ENCODE peak calls at places on chromosomes 16 and 17, in five cellular contexts. V, K, G, Q and C are unnamed samples.

GRCh38 chr16:58652741-58653140 is 23.1 kb upstream of the CNOT1 start:
- DNase-seq in V (peak; percentile 35), K (peak; percentile 62), G (no peak), Q (peak; percentile 57), C (no peak)

GRCh38 chr17:35236821-35237220 is 6.1 kb upstream of the SLFN5 start:
- DNase-seq in V (no peak), K (no peak), G (no peak), Q (no peak), C (no peak)

GRCh38 chr16:85689285-85689949 is 663 bp upstream of the GINS2 start:
- DNase-seq in V (no peak), K (no peak), G (no peak), Q (no peak), C (no peak)

GRCh38 chr17:73544333-73544732 is 99.9 kb downstream of the SDK2 start:
- DNase-seq in V (no peak), K (no peak), G (no peak), Q (no peak), C (no peak)

GRCh38 chr16:25413133-25413532 is 155.5 kb upstream of the ZKSCAN2 start:
- DNase-seq in V (no peak), K (no peak), G (no peak), Q (no peak), C (no peak)

GRCh38 chr17:28741358-28742349 is 2.2 kb upstream of the TRAF4 start:
- DNase-seq in V (no peak), K (no peak), G (no peak), Q (no peak), C (peak; percentile 20)

GRCh38 chr16:19265531-19265930 is 20.0 kb upstream of the CLEC19A start:
- DNase-seq in V (no peak), K (no peak), G (no peak), Q (no peak), C (no peak)

GRCh38 chr17:56231693-56232092 is 78.4 kb downstream of the ANKFN1 start:
- DNase-seq in V (no peak), K (no peak), G (no peak), Q (no peak), C (no peak)

GRCh38 chr17:31309525-31309924 is 4.3 kb downstream of the EVI2B start:
- DNase-seq in V (no peak), K (no peak), G (peak; percentile 65), Q (no peak), C (no peak)

GRCh38 chr17:34300652-34301390 is 15.3 kb downstream of the CCL11 start:
- DNase-seq in V (no peak), K (no peak), G (no peak), Q (no peak), C (no peak)

GRCh38 chr17:50532452-50533024 is at the start of gene EPN3:
- DNase-seq in V (no peak), K (peak; percentile 78), G (no peak), Q (no peak), C (no peak)

DNA sequence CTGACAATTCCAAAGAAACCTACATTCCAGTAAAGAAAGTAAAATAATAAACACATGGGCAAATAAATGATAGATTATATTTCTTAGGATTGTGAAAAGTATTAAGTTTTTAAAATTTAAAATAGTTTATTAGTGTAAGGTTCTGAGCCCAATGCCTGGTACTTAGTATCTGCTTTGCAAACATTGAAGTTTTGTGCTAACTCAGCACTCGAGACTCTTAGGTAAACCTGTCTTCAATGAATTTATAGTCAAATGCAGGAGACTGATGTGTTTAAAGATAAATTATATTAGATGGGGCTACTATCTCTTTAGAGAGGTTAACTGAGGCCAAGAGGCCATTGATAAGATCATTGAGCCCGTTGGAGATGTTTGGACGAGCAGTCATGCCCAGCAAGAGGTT is 138.3 kb upstream of the SALL1 start:
- DNase-seq in V (no peak), K (no peak), G (no peak), Q (no peak), C (no peak)
- TF ChIP-seq CEBPB in V (no peak), K (no peak), G (no peak), Q (no peak), C (no peak)

GRCh38 chr17:76700290-76700626 is 10.5 kb downstream of the MXRA7 start:
- DNase-seq in V (no peak), K (no peak), G (no peak), Q (no peak), C (no peak)
- TF ChIP-seq CHD2 in V (no peak), K (no peak), G (no peak), Q (no peak), C (no peak)

GRCh38 chr17:48571826-48572417 is 6.2 kb downstream of the HOXB4 start:
- DNase-seq in V (no peak), K (no peak), G (no peak), Q (no peak), C (no peak)
- H3K4me1 ChIP-seq in V (peaks cover 17% of the 10 kb centered on the region), K (no peaks in the 10 kb centered on the region), G (peaks cover 9% of the 10 kb centered on the region), Q (no peaks in the 10 kb centered on the region), C (peaks cover 49% of the 10 kb centered on the region)

DNA sequence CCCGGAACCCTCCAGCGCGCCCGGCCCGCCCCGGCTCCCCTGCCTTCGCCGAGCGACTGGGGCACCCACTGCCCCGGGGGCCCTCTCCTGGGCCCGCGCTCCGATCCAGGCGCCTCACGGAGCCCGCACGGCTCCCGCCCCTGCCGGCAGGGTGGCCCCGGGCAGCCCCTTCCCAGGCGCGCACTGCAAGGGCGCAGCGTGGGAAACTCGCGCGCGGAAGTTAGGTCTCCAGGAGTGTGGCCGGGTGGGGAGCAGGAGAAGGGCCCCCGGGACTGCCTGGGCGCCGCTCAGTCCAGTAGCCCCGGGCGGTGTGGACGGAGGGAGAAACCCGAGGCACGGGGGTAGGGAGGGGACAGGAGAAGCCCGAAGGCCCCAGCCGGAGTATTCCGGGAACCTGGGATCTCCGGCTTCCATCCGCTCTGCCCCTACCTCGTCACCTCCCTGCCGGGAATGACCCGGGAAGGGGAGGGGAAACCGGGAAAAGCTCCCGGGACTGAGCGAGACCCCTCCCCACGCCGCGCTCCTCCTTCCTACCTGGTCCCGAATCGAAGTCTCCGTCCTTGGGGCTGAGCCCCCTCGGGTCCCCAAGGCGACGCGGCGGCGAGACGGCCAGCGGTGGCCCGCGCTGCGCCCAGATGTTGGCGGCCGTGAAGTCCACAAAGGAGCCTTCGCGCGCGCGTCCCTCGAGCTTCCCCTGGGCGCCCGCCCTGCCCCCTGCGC is 501 bp downstream of the SOCS3 start:
- DNase-seq in V (peak; percentile 64), K (peak; percentile 68), G (no peak), Q (no peak), C (peak; percentile 60)
- TF ChIP-seq CEBPB in V (no peak), K (no peak), G (no peak), Q (no peak), C (no peak)

DNA sequence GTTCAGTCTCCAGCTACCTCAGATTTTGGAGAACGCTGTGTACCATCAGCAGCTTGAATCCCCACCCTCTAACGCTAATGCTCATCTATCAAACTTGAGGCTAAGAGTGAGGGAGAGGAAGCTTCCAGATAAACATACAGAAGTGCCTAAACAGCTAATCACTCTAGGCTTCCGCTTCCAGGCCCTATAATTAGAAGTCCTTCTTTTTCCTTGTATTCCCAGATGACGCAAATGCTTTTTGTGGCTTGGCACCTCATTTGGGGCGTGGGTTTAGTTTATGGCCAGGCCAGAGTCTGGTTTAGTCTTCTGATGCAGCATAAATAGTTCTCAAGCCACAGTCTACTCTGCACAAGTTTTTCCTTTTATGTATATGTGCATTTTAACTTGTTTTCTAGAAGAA is 263.4 kb downstream of the BCAS3 start:
- DNase-seq in V (no peak), K (no peak), G (no peak), Q (no peak), C (no peak)
- TF ChIP-seq CHD2 in V (no peak), K (no peak), G (no peak), Q (no peak), C (no peak)

GRCh38 chr17:19262650-19263620 is 25.8 kb downstream of the EPN2 start:
- DNase-seq in V (no peak), K (no peak), G (no peak), Q (no peak), C (no peak)
- H3K4me1 ChIP-seq in V (peaks cover 16% of the 10 kb centered on the region), K (peaks cover 3% of the 10 kb centered on the region), G (no peaks in the 10 kb centered on the region), Q (no peaks in the 10 kb centered on the region), C (no peaks in the 10 kb centered on the region)

GRCh38 chr17:49456172-49456965 is 38.7 kb upstream of the NGFR start:
- DNase-seq in V (no peak), K (no peak), G (no peak), Q (no peak), C (no peak)

GRCh38 chr17:49450735-49451134 is 36.1 kb upstream of the PHB1 start:
- DNase-seq in V (no peak), K (no peak), G (no peak), Q (no peak), C (no peak)

GRCh38 chr17:49455226-49455968 is 39.7 kb upstream of the NGFR start:
- DNase-seq in V (no peak), K (no peak), G (no peak), Q (no peak), C (no peak)

GRCh38 chr17:49452173-49452572 is 37.5 kb upstream of the PHB1 start:
- DNase-seq in V (no peak), K (no peak), G (no peak), Q (no peak), C (peak; percentile 78)

DNA sequence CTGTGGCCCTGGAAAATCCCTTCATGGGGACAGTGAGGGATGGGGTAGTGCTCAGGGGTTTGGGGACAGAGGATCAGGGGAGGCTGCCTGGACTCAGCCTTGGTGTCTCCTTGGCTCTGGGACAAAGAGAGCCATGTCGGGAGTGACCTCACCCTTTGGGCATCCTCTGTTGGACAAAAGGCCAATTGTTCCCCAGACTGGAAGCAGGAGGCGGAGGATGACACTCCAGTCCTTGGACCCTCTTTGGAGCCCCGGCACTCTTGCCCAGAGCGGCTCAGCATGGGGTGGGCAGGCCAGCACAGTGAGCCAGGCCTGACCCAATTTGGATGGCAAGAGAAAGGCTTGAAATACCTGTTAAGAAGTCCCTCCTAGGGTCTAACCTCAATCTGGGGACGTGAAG is 39.4 kb upstream of the PHB1 start:
- DNase-seq in V (peak; percentile 17), K (no peak), G (no peak), Q (peak; percentile 95), C (no peak)
- TF ChIP-seq CEBPB in V (no peak), K (no peak), G (no peak), Q (no peak), C (no peak)

GRCh38 chr17:18267927-18268711 is 7.7 kb downstream of the MIEF2 start:
- DNase-seq in V (no peak), K (no peak), G (no peak), Q (no peak), C (no peak)
- TF ChIP-seq CHD2 in V (no peak), K (no peak), G (no peak), Q (no peak), C (no peak)

DNA sequence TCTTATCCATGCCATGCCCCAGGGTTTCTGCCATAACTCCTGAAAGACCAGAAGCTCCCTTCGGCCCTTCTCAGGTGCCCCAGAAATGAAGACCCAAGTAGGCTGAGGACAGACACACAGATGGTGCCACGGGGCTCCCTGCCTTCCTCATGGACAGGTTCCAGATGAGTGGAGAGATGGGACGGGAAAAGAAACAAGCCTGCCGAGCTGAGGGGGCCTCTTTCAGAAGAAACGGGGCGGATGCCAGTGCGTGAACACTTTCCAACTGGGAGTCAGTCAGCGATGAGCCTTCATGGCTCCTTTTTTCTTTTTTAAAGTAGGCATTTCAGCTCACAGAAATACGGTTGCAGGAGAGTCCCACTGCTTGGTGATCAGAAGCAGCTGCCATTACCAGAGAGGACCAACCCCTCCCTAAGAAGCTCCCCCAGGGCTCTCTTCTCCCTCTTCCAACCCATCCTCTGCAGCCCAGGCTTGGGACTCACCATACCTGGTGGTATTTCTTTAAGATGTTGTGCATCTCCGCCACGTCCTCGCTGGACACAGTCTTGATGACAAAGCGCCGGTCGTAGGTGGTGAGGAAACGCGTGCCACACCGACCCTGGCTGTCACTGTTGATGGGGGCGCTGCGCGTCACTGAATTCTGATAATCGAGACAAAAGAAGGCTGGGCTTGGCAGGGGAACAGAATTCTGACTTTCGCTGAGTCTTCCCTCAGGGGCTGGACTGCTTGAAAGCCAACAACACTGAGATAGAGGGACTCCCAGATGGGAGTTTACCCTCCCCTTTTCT is 19.2 kb downstream of the PIP4K2B start:
- DNase-seq in V (no peak), K (no peak), G (no peak), Q (no peak), C (no peak)
- H3K4me1 ChIP-seq in V (no peaks in the 10 kb centered on the region), K (no peaks in the 10 kb centered on the region), G (no peaks in the 10 kb centered on the region), Q (no peaks in the 10 kb centered on the region), C (no peaks in the 10 kb centered on the region)